ENCODE peak calls at places on chromosomes 2 and 18, in six cellular contexts. One of them, this sample, is unnamed.

GRCh38 chr2:23944527-23944926 is 4.3 kb downstream of the UBXN2A start:
- DNase-seq in astrocyte of the cerebellum: no peak
- DNase-seq in endothelial cell: no peak
- DNase-seq in GM23338: no peak
- DNase-seq in GM12864: no peak
- DNase-seq in HCT116: no peak
- DNase-seq in this sample: no peak

GRCh38 chr2:202717598-202718310 is 83.0 kb downstream of the FAM117B start:
- DNase-seq in astrocyte of the cerebellum: no peak
- DNase-seq in endothelial cell: no peak
- DNase-seq in GM23338: peak; percentile 1
- DNase-seq in GM12864: no peak
- DNase-seq in HCT116: no peak
- DNase-seq in this sample: no peak

GRCh38 chr2:5696351-5696740 is 4.2 kb downstream of the SOX11 start:
- DNase-seq in astrocyte of the cerebellum: no peak
- DNase-seq in endothelial cell: peak; percentile 47
- DNase-seq in GM23338: peak; percentile 46
- DNase-seq in GM12864: no peak
- DNase-seq in HCT116: no peak
- DNase-seq in this sample: no peak

GRCh38 chr18:65056575-65056974 is 694.2 kb upstream of the CDH7 start:
- DNase-seq in astrocyte of the cerebellum: no peak
- DNase-seq in endothelial cell: no peak
- DNase-seq in GM23338: no peak
- DNase-seq in GM12864: no peak
- DNase-seq in HCT116: no peak
- DNase-seq in this sample: no peak

GRCh38 chr2:170155022-170155722 is 22.8 kb upstream of the MYO3B start:
- DNase-seq in astrocyte of the cerebellum: peak; percentile 26
- DNase-seq in endothelial cell: peak; percentile 12
- DNase-seq in GM23338: peak; percentile 51
- DNase-seq in GM12864: no peak
- DNase-seq in HCT116: no peak
- DNase-seq in this sample: peak; percentile 66

GRCh38 chr2:216133392-216133791 is 24.2 kb downstream of the XRCC5 start:
- DNase-seq in astrocyte of the cerebellum: no peak
- DNase-seq in endothelial cell: no peak
- DNase-seq in GM23338: no peak
- DNase-seq in GM12864: no peak
- DNase-seq in HCT116: no peak
- DNase-seq in this sample: no peak

GRCh38 chr18:58045265-58046086 is 1.4 kb downstream of the NEDD4L start:
- DNase-seq in astrocyte of the cerebellum: no peak
- DNase-seq in endothelial cell: peak; percentile 40
- DNase-seq in GM23338: peak; percentile 78
- DNase-seq in GM12864: no peak
- DNase-seq in HCT116: peak; percentile 48
- DNase-seq in this sample: peak; percentile 32

GRCh38 chr2:216695401-216695821 is at the start of gene IGFBP5:
- DNase-seq in astrocyte of the cerebellum: peak; percentile 81
- DNase-seq in endothelial cell: no peak
- DNase-seq in GM23338: peak; percentile 94
- DNase-seq in GM12864: no peak
- DNase-seq in HCT116: no peak
- DNase-seq in this sample: no peak

GRCh38 chr18:36602620-36603019 is 226.2 kb downstream of the TPGS2 start:
- DNase-seq in astrocyte of the cerebellum: no peak
- DNase-seq in endothelial cell: no peak
- DNase-seq in GM23338: no peak
- DNase-seq in GM12864: no peak
- DNase-seq in HCT116: no peak
- DNase-seq in this sample: no peak

GRCh38 chr18:35376742-35377695 is at the start of gene ZNF396:
- DNase-seq in astrocyte of the cerebellum: no peak
- DNase-seq in endothelial cell: peak; percentile 77
- DNase-seq in GM23338: peak; percentile 94
- DNase-seq in GM12864: no peak
- DNase-seq in HCT116: peak; percentile 23
- DNase-seq in this sample: peak; percentile 86

GRCh38 chr18:29226201-29226600 is 1049.3 kb upstream of the CDH2 start:
- DNase-seq in astrocyte of the cerebellum: no peak
- DNase-seq in endothelial cell: no peak
- DNase-seq in GM23338: no peak
- DNase-seq in GM12864: no peak
- DNase-seq in HCT116: no peak
- DNase-seq in this sample: no peak

GRCh38 chr2:187008111-187008510 is 159.1 kb upstream of the ZSWIM2 start:
- DNase-seq in astrocyte of the cerebellum: peak; percentile 48
- DNase-seq in endothelial cell: no peak
- DNase-seq in GM23338: no peak
- DNase-seq in GM12864: no peak
- DNase-seq in HCT116: no peak
- DNase-seq in this sample: no peak

GRCh38 chr2:21836766-21837543 is 713.2 kb downstream of the TDRD15 start:
- DNase-seq in astrocyte of the cerebellum: peak; percentile 36
- DNase-seq in endothelial cell: no peak
- DNase-seq in GM23338: no peak
- DNase-seq in GM12864: no peak
- DNase-seq in HCT116: no peak
- DNase-seq in this sample: no peak

GRCh38 chr18:62549755-62550154 is 26.9 kb downstream of the ZCCHC2 start:
- DNase-seq in astrocyte of the cerebellum: no peak
- DNase-seq in endothelial cell: no peak
- DNase-seq in GM23338: no peak
- DNase-seq in GM12864: no peak
- DNase-seq in HCT116: no peak
- DNase-seq in this sample: no peak

GRCh38 chr2:157497603-157498314 is 53.9 kb upstream of the CYTIP start:
- DNase-seq in astrocyte of the cerebellum: peak; percentile 12
- DNase-seq in endothelial cell: no peak
- DNase-seq in GM23338: peak; percentile 82
- DNase-seq in GM12864: no peak
- DNase-seq in HCT116: peak; percentile 13
- DNase-seq in this sample: peak; percentile 49

GRCh38 chr2:216918088-216918680 is 58.3 kb upstream of the TNP1 start:
- DNase-seq in astrocyte of the cerebellum: peak; percentile 5
- DNase-seq in endothelial cell: no peak
- DNase-seq in GM23338: no peak
- DNase-seq in GM12864: no peak
- DNase-seq in HCT116: peak; percentile 13
- DNase-seq in this sample: no peak

GRCh38 chr2:26462511-26463251 is 15.2 kb downstream of the OTOF start:
- DNase-seq in astrocyte of the cerebellum: no peak
- DNase-seq in endothelial cell: peak; percentile 73
- DNase-seq in GM23338: peak; percentile 77
- DNase-seq in GM12864: no peak
- DNase-seq in HCT116: peak; percentile 60
- DNase-seq in this sample: no peak

GRCh38 chr2:954687-955000 is 4.0 kb downstream of the SNTG2 start:
- DNase-seq in astrocyte of the cerebellum: no peak
- DNase-seq in endothelial cell: no peak
- DNase-seq in GM23338: no peak
- DNase-seq in GM12864: no peak
- DNase-seq in HCT116: no peak
- DNase-seq in this sample: no peak

GRCh38 chr2:951224-952006 is 766 bp downstream of the SNTG2 start:
- DNase-seq in astrocyte of the cerebellum: no peak
- DNase-seq in endothelial cell: peak; percentile 24
- DNase-seq in GM23338: peak; percentile 72
- DNase-seq in GM12864: no peak
- DNase-seq in HCT116: no peak
- DNase-seq in this sample: peak; percentile 36

GRCh38 chr2:953408-953807 is 2.8 kb downstream of the SNTG2 start:
- DNase-seq in astrocyte of the cerebellum: no peak
- DNase-seq in endothelial cell: no peak
- DNase-seq in GM23338: no peak
- DNase-seq in GM12864: no peak
- DNase-seq in HCT116: no peak
- DNase-seq in this sample: no peak

GRCh38 chr2:955829-956731 is 5.4 kb downstream of the SNTG2 start:
- DNase-seq in astrocyte of the cerebellum: no peak
- DNase-seq in endothelial cell: no peak
- DNase-seq in GM23338: peak; percentile 66
- DNase-seq in GM12864: no peak
- DNase-seq in HCT116: no peak
- DNase-seq in this sample: no peak

DNA sequence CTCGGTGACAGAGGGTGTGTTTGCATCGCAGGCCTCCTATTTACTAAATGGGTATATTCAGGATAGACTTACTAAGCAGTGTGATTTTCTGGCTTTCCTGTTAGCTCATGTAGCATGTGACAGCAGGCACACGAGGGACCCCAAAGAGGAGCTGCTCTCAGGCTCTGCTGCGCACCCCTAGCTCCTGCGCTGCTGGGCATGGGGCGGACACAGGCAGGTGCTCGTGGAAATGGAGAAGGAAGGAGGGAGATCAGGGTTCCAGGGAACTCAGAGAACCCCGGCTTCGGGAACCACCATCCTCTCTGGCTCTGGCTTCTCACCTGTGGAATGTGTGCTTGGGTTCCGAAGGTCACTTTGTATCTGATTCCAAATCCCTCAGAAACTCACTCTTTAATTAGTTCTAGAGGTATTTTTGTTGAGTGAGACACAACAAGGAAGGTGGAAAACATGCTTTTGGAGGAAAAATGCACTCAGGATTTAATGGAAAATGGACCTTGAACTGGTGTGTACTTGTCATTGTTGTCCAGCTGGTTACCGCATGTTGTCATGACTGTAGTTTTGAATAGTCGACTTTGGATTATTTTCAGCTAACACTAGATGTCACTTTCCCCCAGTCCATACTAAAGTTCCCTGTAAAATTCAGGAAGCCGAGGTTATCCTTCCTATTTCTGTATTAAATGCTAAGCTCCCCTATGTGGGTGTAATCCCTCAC is 3.5 kb downstream of the SNTG2 start:
- DNase-seq in astrocyte of the cerebellum: no peak
- DNase-seq in endothelial cell: no peak
- DNase-seq in GM23338: no peak
- DNase-seq in GM12864: no peak
- DNase-seq in HCT116: no peak
- DNase-seq in this sample: no peak
- TF ChIP-seq CTCF in astrocyte of the cerebellum: peak; percentile 23
- TF ChIP-seq CTCF in endothelial cell: no peak
- TF ChIP-seq CTCF in GM23338: no peak
- TF ChIP-seq CTCF in GM12864: no peak
- TF ChIP-seq CTCF in HCT116: no peak
- TF ChIP-seq CTCF in this sample: no peak

GRCh38 chr2:52416340-52416739 is 1351.3 kb upstream of the CHAC2 start:
- DNase-seq in astrocyte of the cerebellum: peak; percentile 5
- DNase-seq in endothelial cell: no peak
- DNase-seq in GM23338: peak; percentile 49
- DNase-seq in GM12864: no peak
- DNase-seq in HCT116: peak; percentile 8
- DNase-seq in this sample: no peak

DNA sequence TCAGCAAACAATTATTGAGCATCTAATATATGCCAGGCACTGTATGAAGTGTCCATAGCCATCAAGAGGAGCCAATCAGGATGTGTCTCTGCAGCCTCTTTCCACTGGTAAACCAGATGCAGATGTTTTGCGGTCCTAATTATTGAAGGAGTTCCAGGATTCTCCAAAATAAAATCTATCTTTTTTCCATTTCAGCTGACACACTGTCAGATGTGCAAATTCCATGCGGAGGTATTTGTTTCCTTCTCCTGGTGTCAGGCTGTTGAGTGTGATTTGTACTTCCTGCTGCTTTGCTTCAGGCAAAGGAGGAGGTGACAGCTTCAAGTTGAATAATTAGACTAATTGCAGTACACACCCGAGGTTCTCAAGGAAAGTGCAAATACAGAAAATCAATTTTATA is 1353.0 kb upstream of the CHAC2 start:
- DNase-seq in astrocyte of the cerebellum: no peak
- DNase-seq in endothelial cell: no peak
- DNase-seq in GM23338: no peak
- DNase-seq in GM12864: no peak
- DNase-seq in HCT116: no peak
- DNase-seq in this sample: no peak
- TF ChIP-seq CTCF in astrocyte of the cerebellum: no peak
- TF ChIP-seq CTCF in endothelial cell: no peak
- TF ChIP-seq CTCF in GM23338: no peak
- TF ChIP-seq CTCF in GM12864: no peak
- TF ChIP-seq CTCF in HCT116: no peak
- TF ChIP-seq CTCF in this sample: no peak

DNA sequence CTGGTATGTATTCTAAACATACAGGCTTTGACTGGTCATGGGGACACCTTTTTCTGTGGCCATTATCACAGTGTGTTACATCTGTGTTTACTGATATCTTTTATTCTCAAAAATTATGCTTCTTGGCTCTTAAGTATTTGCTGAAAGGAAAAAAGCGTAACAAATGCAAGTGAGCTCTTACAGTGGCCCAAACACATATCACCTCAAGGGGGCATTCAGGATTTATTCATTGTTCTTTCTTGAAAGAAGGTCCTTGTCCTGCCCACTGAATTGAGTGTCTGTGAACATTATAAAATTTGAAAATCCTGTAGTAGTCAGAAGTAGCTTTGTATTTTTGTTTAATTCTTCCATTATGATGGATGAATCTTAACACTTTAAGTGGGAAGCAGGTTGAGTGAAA is 454.5 kb downstream of the XIRP2 start:
- DNase-seq in astrocyte of the cerebellum: no peak
- DNase-seq in endothelial cell: no peak
- DNase-seq in GM23338: peak; percentile 58
- DNase-seq in GM12864: no peak
- DNase-seq in HCT116: no peak
- DNase-seq in this sample: no peak
- TF ChIP-seq CTCF in astrocyte of the cerebellum: peak; percentile 35
- TF ChIP-seq CTCF in endothelial cell: peak; percentile 37
- TF ChIP-seq CTCF in GM23338: peak; percentile 51
- TF ChIP-seq CTCF in GM12864: no peak
- TF ChIP-seq CTCF in HCT116: no peak
- TF ChIP-seq CTCF in this sample: no peak

DNA sequence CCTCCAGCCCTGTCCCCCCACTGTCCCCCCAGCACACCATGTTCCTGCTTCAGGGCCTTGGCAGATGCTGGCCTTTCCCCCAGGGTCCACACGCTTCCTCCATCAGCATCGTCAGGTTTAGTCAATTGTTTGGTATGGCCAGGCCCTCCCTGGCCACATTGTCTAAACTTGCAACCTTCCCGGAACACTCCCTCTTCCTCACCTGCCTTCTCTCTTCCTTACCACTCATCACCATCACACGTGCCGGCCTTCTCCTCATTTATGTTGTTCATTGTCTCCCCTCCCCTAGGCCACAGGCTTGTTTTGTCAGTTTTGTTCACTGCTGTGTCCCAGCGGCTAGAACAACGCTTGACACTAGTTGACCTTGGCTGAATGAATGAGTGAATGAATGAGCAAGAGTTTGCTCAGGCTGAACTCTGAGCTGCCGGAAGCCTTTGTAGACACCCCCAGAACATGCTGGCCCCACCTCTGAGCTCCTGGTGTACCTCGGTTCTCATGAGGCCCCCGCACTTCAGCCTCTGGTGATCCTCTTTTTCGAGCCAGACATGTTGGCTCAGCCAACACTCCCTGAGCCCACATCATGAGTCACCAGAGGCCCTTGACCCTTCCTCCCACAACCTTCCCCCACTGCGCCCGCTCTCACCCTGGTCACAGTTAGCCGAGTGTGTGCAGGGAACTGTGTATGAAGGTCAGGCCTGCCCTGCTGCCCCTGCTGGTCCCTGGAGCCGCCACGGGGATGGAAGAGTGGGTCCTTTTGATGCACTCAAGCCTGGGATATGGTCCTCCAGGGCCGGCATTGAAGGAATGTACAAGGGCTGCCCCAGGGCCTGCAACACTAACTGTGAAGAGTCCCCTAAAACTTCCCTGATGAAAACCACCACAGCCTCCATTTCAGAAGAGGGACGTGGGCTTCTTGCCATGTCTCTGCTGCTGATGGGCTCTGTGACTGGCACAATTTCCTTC is 57.5 kb downstream of the HS1BP3 start:
- DNase-seq in astrocyte of the cerebellum: peak; percentile 75
- DNase-seq in endothelial cell: no peak
- DNase-seq in GM23338: no peak
- DNase-seq in GM12864: no peak
- DNase-seq in HCT116: no peak
- DNase-seq in this sample: no peak
- TF ChIP-seq CTCF in astrocyte of the cerebellum: no peak
- TF ChIP-seq CTCF in endothelial cell: no peak
- TF ChIP-seq CTCF in GM23338: no peak
- TF ChIP-seq CTCF in GM12864: no peak
- TF ChIP-seq CTCF in HCT116: no peak
- TF ChIP-seq CTCF in this sample: no peak

This sample was measured in GM20000.